ENCODE peak calls at places on chromosomes 6 and 20, in ten cellular contexts. One of them, this sample, is unnamed.

GRCh38 chr20:45962031-45962755 is 9.8 kb downstream of the ZNF335 start:
- DNase-seq in cardiac muscle cell: no peak
- DNase-seq in psoas muscle: no peak
- DNase-seq in lower leg skin: peak; percentile 85
- DNase-seq in IMR-90: no peak
- DNase-seq in coronary artery: no peak
- DNase-seq in fibroblast of pulmonary artery: no peak
- DNase-seq in foreskin fibroblast: no peak
- DNase-seq in mammary epithelial cell: no peak
- DNase-seq in neural progenitor cell: no peak
- DNase-seq in this sample: no peak

GRCh38 chr20:51760905-51761544 is 7.2 kb downstream of the ATP9A start:
- DNase-seq in neural progenitor cell: peak; percentile 23
- DNase-seq in cardiac muscle cell: peak; percentile 21
- DNase-seq in psoas muscle: no peak
- DNase-seq in foreskin fibroblast: peak; percentile 57
- DNase-seq in fibroblast of pulmonary artery: peak; percentile 40
- DNase-seq in coronary artery: no peak
- DNase-seq in lower leg skin: no peak
- DNase-seq in mammary epithelial cell: no peak
- DNase-seq in IMR-90: peak; percentile 96
- DNase-seq in this sample: no peak

GRCh38 chr6:1461207-1461606 is 71.8 kb downstream of the FOXF2 start:
- DNase-seq in psoas muscle: no peak
- DNase-seq in neural progenitor cell: no peak
- DNase-seq in coronary artery: no peak
- DNase-seq in mammary epithelial cell: peak; percentile 90
- DNase-seq in lower leg skin: no peak
- DNase-seq in foreskin fibroblast: no peak
- DNase-seq in IMR-90: peak; percentile 79
- DNase-seq in cardiac muscle cell: peak; percentile 86
- DNase-seq in fibroblast of pulmonary artery: peak; percentile 23
- DNase-seq in this sample: peak; percentile 35

GRCh38 chr6:36599791-36600209 is 5.6 kb downstream of the SRSF3 start:
- DNase-seq in psoas muscle: peak; percentile 45
- DNase-seq in lower leg skin: peak; percentile 89
- DNase-seq in foreskin fibroblast: peak; percentile 74
- DNase-seq in coronary artery: no peak
- DNase-seq in neural progenitor cell: peak; percentile 56
- DNase-seq in cardiac muscle cell: peak; percentile 65
- DNase-seq in IMR-90: peak; percentile 40
- DNase-seq in fibroblast of pulmonary artery: peak; percentile 61
- DNase-seq in mammary epithelial cell: peak; percentile 51
- DNase-seq in this sample: no peak

GRCh38 chr6:34182751-34183531 is 37.1 kb upstream of the GRM4 start:
- DNase-seq in coronary artery: no peak
- DNase-seq in neural progenitor cell: no peak
- DNase-seq in IMR-90: no peak
- DNase-seq in lower leg skin: peak; percentile 42
- DNase-seq in psoas muscle: no peak
- DNase-seq in cardiac muscle cell: no peak
- DNase-seq in mammary epithelial cell: no peak
- DNase-seq in fibroblast of pulmonary artery: no peak
- DNase-seq in foreskin fibroblast: no peak
- DNase-seq in this sample: peak; percentile 81

GRCh38 chr6:139236105-139236504 is 55.7 kb downstream of the TXLNB start:
- DNase-seq in IMR-90: no peak
- DNase-seq in psoas muscle: no peak
- DNase-seq in lower leg skin: no peak
- DNase-seq in neural progenitor cell: no peak
- DNase-seq in mammary epithelial cell: no peak
- DNase-seq in coronary artery: no peak
- DNase-seq in foreskin fibroblast: no peak
- DNase-seq in fibroblast of pulmonary artery: no peak
- DNase-seq in cardiac muscle cell: no peak
- DNase-seq in this sample: no peak

GRCh38 chr6:142331075-142331551 is 29.3 kb downstream of the ADGRG6 start:
- DNase-seq in lower leg skin: no peak
- DNase-seq in psoas muscle: no peak
- DNase-seq in coronary artery: no peak
- DNase-seq in neural progenitor cell: peak; percentile 4
- DNase-seq in IMR-90: peak; percentile 84
- DNase-seq in mammary epithelial cell: peak; percentile 35
- DNase-seq in cardiac muscle cell: peak; percentile 30
- DNase-seq in fibroblast of pulmonary artery: peak; percentile 29
- DNase-seq in foreskin fibroblast: peak; percentile 2
- DNase-seq in this sample: no peak

GRCh38 chr6:11851405-11851804 is 72.8 kb upstream of the ADTRP start:
- DNase-seq in neural progenitor cell: no peak
- DNase-seq in foreskin fibroblast: peak; percentile 64
- DNase-seq in psoas muscle: peak; percentile 20
- DNase-seq in coronary artery: no peak
- DNase-seq in lower leg skin: no peak
- DNase-seq in mammary epithelial cell: peak; percentile 95
- DNase-seq in fibroblast of pulmonary artery: no peak
- DNase-seq in cardiac muscle cell: no peak
- DNase-seq in IMR-90: peak; percentile 82
- DNase-seq in this sample: no peak

GRCh38 chr20:11389188-11389587 is 528.5 kb upstream of the BTBD3 start:
- DNase-seq in IMR-90: peak; percentile 28
- DNase-seq in psoas muscle: no peak
- DNase-seq in foreskin fibroblast: no peak
- DNase-seq in cardiac muscle cell: no peak
- DNase-seq in coronary artery: no peak
- DNase-seq in mammary epithelial cell: peak; percentile 86
- DNase-seq in fibroblast of pulmonary artery: no peak
- DNase-seq in neural progenitor cell: no peak
- DNase-seq in lower leg skin: no peak
- DNase-seq in this sample: no peak

GRCh38 chr6:108561742-108562502 is 1.2 kb downstream of the FOXO3 start:
- DNase-seq in psoas muscle: peak; percentile 33
- DNase-seq in fibroblast of pulmonary artery: no peak
- DNase-seq in cardiac muscle cell: no peak
- DNase-seq in neural progenitor cell: peak; percentile 60
- DNase-seq in foreskin fibroblast: peak; percentile 46
- DNase-seq in mammary epithelial cell: peak; percentile 62
- DNase-seq in IMR-90: peak; percentile 31
- DNase-seq in lower leg skin: no peak
- DNase-seq in coronary artery: no peak
- DNase-seq in this sample: no peak

GRCh38 chr6:160014869-160015182 is 45.9 kb downstream of the IGF2R start:
- DNase-seq in coronary artery: no peak
- DNase-seq in neural progenitor cell: no peak
- DNase-seq in foreskin fibroblast: no peak
- DNase-seq in lower leg skin: no peak
- DNase-seq in psoas muscle: no peak
- DNase-seq in cardiac muscle cell: no peak
- DNase-seq in fibroblast of pulmonary artery: no peak
- DNase-seq in mammary epithelial cell: no peak
- DNase-seq in IMR-90: no peak
- DNase-seq in this sample: no peak

GRCh38 chr6:117465691-117466090 is 16.8 kb upstream of the DCBLD1 start:
- DNase-seq in cardiac muscle cell: no peak
- DNase-seq in psoas muscle: no peak
- DNase-seq in IMR-90: no peak
- DNase-seq in coronary artery: no peak
- DNase-seq in foreskin fibroblast: no peak
- DNase-seq in mammary epithelial cell: no peak
- DNase-seq in lower leg skin: no peak
- DNase-seq in fibroblast of pulmonary artery: no peak
- DNase-seq in neural progenitor cell: no peak
- DNase-seq in this sample: no peak

GRCh38 chr6:351867-352289 is 39.7 kb upstream of the IRF4 start:
- DNase-seq in mammary epithelial cell: no peak
- DNase-seq in neural progenitor cell: no peak
- DNase-seq in foreskin fibroblast: no peak
- DNase-seq in coronary artery: no peak
- DNase-seq in lower leg skin: no peak
- DNase-seq in psoas muscle: no peak
- DNase-seq in IMR-90: no peak
- DNase-seq in fibroblast of pulmonary artery: no peak
- DNase-seq in cardiac muscle cell: no peak
- DNase-seq in this sample: no peak

GRCh38 chr6:114432380-114432779 is 89.6 kb upstream of the HS3ST5 start:
- DNase-seq in coronary artery: no peak
- DNase-seq in psoas muscle: no peak
- DNase-seq in neural progenitor cell: peak; percentile 21
- DNase-seq in lower leg skin: no peak
- DNase-seq in IMR-90: no peak
- DNase-seq in foreskin fibroblast: no peak
- DNase-seq in cardiac muscle cell: no peak
- DNase-seq in mammary epithelial cell: no peak
- DNase-seq in fibroblast of pulmonary artery: no peak
- DNase-seq in this sample: no peak

GRCh38 chr6:148367418-148368024 is 24.9 kb downstream of the SASH1 start:
- DNase-seq in foreskin fibroblast: peak; percentile 83
- DNase-seq in lower leg skin: peak; percentile 90
- DNase-seq in fibroblast of pulmonary artery: peak; percentile 97
- DNase-seq in neural progenitor cell: peak; percentile 15
- DNase-seq in psoas muscle: peak; percentile 51
- DNase-seq in IMR-90: peak; percentile 75
- DNase-seq in mammary epithelial cell: peak; percentile 42
- DNase-seq in cardiac muscle cell: peak; percentile 91
- DNase-seq in coronary artery: peak; percentile 80
- DNase-seq in this sample: no peak

GRCh38 chr20:54820392-54820791 is 345.0 kb downstream of the DOK5 start:
- DNase-seq in foreskin fibroblast: no peak
- DNase-seq in cardiac muscle cell: no peak
- DNase-seq in mammary epithelial cell: no peak
- DNase-seq in IMR-90: no peak
- DNase-seq in coronary artery: no peak
- DNase-seq in lower leg skin: no peak
- DNase-seq in psoas muscle: no peak
- DNase-seq in neural progenitor cell: no peak
- DNase-seq in fibroblast of pulmonary artery: no peak
- DNase-seq in this sample: no peak
- TF ChIP-seq CTCF in foreskin fibroblast: no peak
- TF ChIP-seq CTCF in cardiac muscle cell: no peak
- TF ChIP-seq CTCF in mammary epithelial cell: no peak
- TF ChIP-seq CTCF in IMR-90: no peak
- TF ChIP-seq CTCF in coronary artery: no peak
- TF ChIP-seq CTCF in lower leg skin: no peak
- TF ChIP-seq CTCF in psoas muscle: no peak
- TF ChIP-seq CTCF in neural progenitor cell: no peak
- TF ChIP-seq CTCF in fibroblast of pulmonary artery: no peak
- TF ChIP-seq CTCF in this sample: no peak

GRCh38 chr6:26646074-26646473 is 13.5 kb downstream of the ZNF322 start:
- DNase-seq in lower leg skin: no peak
- DNase-seq in fibroblast of pulmonary artery: no peak
- DNase-seq in foreskin fibroblast: no peak
- DNase-seq in mammary epithelial cell: no peak
- DNase-seq in coronary artery: no peak
- DNase-seq in neural progenitor cell: no peak
- DNase-seq in IMR-90: no peak
- DNase-seq in cardiac muscle cell: no peak
- DNase-seq in psoas muscle: no peak
- DNase-seq in this sample: no peak

DNA sequence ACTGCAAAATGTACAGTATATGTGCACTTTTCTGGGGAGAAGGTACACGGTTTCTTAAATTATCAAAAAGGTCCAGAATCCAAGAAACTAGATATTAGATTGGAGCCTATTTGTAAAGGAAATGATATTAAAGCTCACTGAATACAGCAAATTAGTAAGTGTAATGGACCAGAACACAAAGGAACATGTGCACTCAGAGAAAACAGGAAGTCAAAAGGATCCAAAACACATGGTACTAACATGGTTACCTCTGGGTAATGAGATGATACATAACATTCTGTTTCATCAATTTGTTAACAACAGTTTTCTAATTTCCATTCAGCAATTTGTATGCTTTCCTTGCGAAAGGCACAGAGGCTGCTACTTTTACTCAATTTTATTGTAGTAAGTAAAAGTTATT is 18.7 kb downstream of the ZNF322 start:
- DNase-seq in coronary artery: no peak
- DNase-seq in lower leg skin: no peak
- DNase-seq in fibroblast of pulmonary artery: no peak
- DNase-seq in cardiac muscle cell: no peak
- DNase-seq in IMR-90: no peak
- DNase-seq in neural progenitor cell: no peak
- DNase-seq in mammary epithelial cell: no peak
- DNase-seq in psoas muscle: no peak
- DNase-seq in foreskin fibroblast: no peak
- DNase-seq in this sample: no peak
- H3K4me3 ChIP-seq in coronary artery: no peak overlapping the region
- H3K4me3 ChIP-seq in lower leg skin: no peak overlapping the region
- H3K4me3 ChIP-seq in fibroblast of pulmonary artery: no peak overlapping the region
- H3K4me3 ChIP-seq in cardiac muscle cell: no peak overlapping the region
- H3K4me3 ChIP-seq in IMR-90: no peak overlapping the region
- H3K4me3 ChIP-seq in neural progenitor cell: no peak overlapping the region
- H3K4me3 ChIP-seq in mammary epithelial cell: no peak overlapping the region
- H3K4me3 ChIP-seq in psoas muscle: no peak overlapping the region
- H3K4me3 ChIP-seq in foreskin fibroblast: no peak overlapping the region
- H3K4me3 ChIP-seq in this sample: no peak overlapping the region

GRCh38 chr6:15148356-15149058 is 97.4 kb upstream of the JARID2 start:
- DNase-seq in neural progenitor cell: peak; percentile 21
- DNase-seq in fibroblast of pulmonary artery: peak; percentile 16
- DNase-seq in psoas muscle: no peak
- DNase-seq in coronary artery: no peak
- DNase-seq in lower leg skin: no peak
- DNase-seq in mammary epithelial cell: peak; percentile 96
- DNase-seq in cardiac muscle cell: peak; percentile 12
- DNase-seq in IMR-90: peak; percentile 90
- DNase-seq in foreskin fibroblast: peak; percentile 89
- DNase-seq in this sample: no peak
- TF ChIP-seq CTCF in neural progenitor cell: no peak
- TF ChIP-seq CTCF in fibroblast of pulmonary artery: no peak
- TF ChIP-seq CTCF in psoas muscle: no peak
- TF ChIP-seq CTCF in coronary artery: no peak
- TF ChIP-seq CTCF in lower leg skin: no peak
- TF ChIP-seq CTCF in mammary epithelial cell: peak; percentile 23
- TF ChIP-seq CTCF in cardiac muscle cell: no peak
- TF ChIP-seq CTCF in IMR-90: no peak
- TF ChIP-seq CTCF in foreskin fibroblast: peak; percentile 9
- TF ChIP-seq CTCF in this sample: no peak

DNA sequence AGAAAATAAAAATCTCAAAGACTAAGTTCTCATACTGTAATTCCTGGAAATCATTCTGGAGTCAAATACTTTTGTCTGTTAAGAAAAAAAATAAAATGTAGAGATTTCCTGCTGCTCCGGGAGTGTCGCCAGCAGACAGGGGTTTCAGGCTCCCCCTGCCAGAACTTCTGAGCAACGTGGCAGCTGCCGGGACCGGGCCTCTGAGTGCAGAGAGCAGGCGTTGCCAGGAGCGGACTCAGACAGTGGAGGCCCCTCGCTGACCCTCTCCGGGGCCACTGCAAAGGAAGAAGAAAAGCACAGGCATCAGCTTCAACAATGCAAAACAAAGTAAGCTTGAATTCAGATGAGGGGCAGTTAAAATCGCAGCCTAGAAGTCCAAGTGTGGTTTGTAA is 95.5 kb downstream of the THBS2 start:
- DNase-seq in cardiac muscle cell: peak; percentile 97
- DNase-seq in fibroblast of pulmonary artery: peak; percentile 93
- DNase-seq in lower leg skin: no peak
- DNase-seq in psoas muscle: peak; percentile 64
- DNase-seq in neural progenitor cell: no peak
- DNase-seq in mammary epithelial cell: no peak
- DNase-seq in IMR-90: peak; percentile 81
- DNase-seq in foreskin fibroblast: peak; percentile 90
- DNase-seq in coronary artery: peak; percentile 72
- DNase-seq in this sample: no peak
- H3K4me3 ChIP-seq in cardiac muscle cell: no peak overlapping the region
- H3K4me3 ChIP-seq in fibroblast of pulmonary artery: no peak overlapping the region
- H3K4me3 ChIP-seq in lower leg skin: no peak overlapping the region
- H3K4me3 ChIP-seq in psoas muscle: no peak overlapping the region
- H3K4me3 ChIP-seq in neural progenitor cell: no peak overlapping the region
- H3K4me3 ChIP-seq in mammary epithelial cell: no peak overlapping the region
- H3K4me3 ChIP-seq in IMR-90: no peak overlapping the region
- H3K4me3 ChIP-seq in foreskin fibroblast: no peak overlapping the region
- H3K4me3 ChIP-seq in coronary artery: peak overlapping the region; percentile 1
- H3K4me3 ChIP-seq in this sample: no peak overlapping the region